ENCODE peak calls at places on chromosome 1, in five cellular contexts. One of them, this sample, is unnamed.

GRCh38 chr1:17122449-17123194 is 3.4 kb upstream of the PADI2 start:
- DNase-seq in dermis microvascular lymphatic vessel endothelial cell: peak
- DNase-seq in GM13977: no peak
- DNase-seq in T follicular helper cell: no peak
- DNase-seq in SHP77 treated with DMSO at 0.1 percent for 48 hours: no peak
- DNase-seq in this sample: no peak

GRCh38 chr1:184843732-184844495 is 89.3 kb upstream of the EDEM3 start:
- DNase-seq in dermis microvascular lymphatic vessel endothelial cell: no peak
- DNase-seq in GM13977: peak
- DNase-seq in T follicular helper cell: peak
- DNase-seq in SHP77 treated with DMSO at 0.1 percent for 48 hours: no peak
- DNase-seq in this sample: peak

GRCh38 chr1:21539933-21540332 is 30.7 kb downstream of the ALPL start:
- DNase-seq in dermis microvascular lymphatic vessel endothelial cell: no peak
- DNase-seq in GM13977: no peak
- DNase-seq in T follicular helper cell: no peak
- DNase-seq in SHP77 treated with DMSO at 0.1 percent for 48 hours: no peak
- DNase-seq in this sample: no peak

GRCh38 chr1:27400963-27401341 is 8.5 kb downstream of the GPR3 start:
- DNase-seq in dermis microvascular lymphatic vessel endothelial cell: no peak
- DNase-seq in GM13977: no peak
- DNase-seq in T follicular helper cell: no peak
- DNase-seq in SHP77 treated with DMSO at 0.1 percent for 48 hours: no peak
- DNase-seq in this sample: no peak

GRCh38 chr1:32361674-32362473 is 411 bp downstream of the FAM229A start:
- DNase-seq in dermis microvascular lymphatic vessel endothelial cell: no peak
- DNase-seq in GM13977: peak
- DNase-seq in T follicular helper cell: no peak
- DNase-seq in SHP77 treated with DMSO at 0.1 percent for 48 hours: no peak
- DNase-seq in this sample: no peak

GRCh38 chr1:10980841-10981727 is 31.4 kb upstream of the TARDBP start:
- DNase-seq in dermis microvascular lymphatic vessel endothelial cell: no peak
- DNase-seq in GM13977: no peak
- DNase-seq in T follicular helper cell: no peak
- DNase-seq in SHP77 treated with DMSO at 0.1 percent for 48 hours: no peak
- DNase-seq in this sample: no peak

GRCh38 chr1:110786802-110787327 is 86.1 kb upstream of the CD53 start:
- DNase-seq in dermis microvascular lymphatic vessel endothelial cell: no peak
- DNase-seq in GM13977: no peak
- DNase-seq in T follicular helper cell: no peak
- DNase-seq in SHP77 treated with DMSO at 0.1 percent for 48 hours: no peak
- DNase-seq in this sample: no peak

GRCh38 chr1:185352067-185352466 is 35.0 kb upstream of the IVNS1ABP start:
- DNase-seq in dermis microvascular lymphatic vessel endothelial cell: peak
- DNase-seq in GM13977: no peak
- DNase-seq in T follicular helper cell: no peak
- DNase-seq in SHP77 treated with DMSO at 0.1 percent for 48 hours: no peak
- DNase-seq in this sample: no peak

GRCh38 chr1:77279929-77280328 is 1.9 kb upstream of the AK5 start:
- DNase-seq in dermis microvascular lymphatic vessel endothelial cell: no peak
- DNase-seq in GM13977: no peak
- DNase-seq in T follicular helper cell: no peak
- DNase-seq in SHP77 treated with DMSO at 0.1 percent for 48 hours: no peak
- DNase-seq in this sample: no peak

GRCh38 chr1:58979085-58979484 is 195.2 kb upstream of the JUN start:
- DNase-seq in dermis microvascular lymphatic vessel endothelial cell: no peak
- DNase-seq in GM13977: no peak
- DNase-seq in T follicular helper cell: no peak
- DNase-seq in SHP77 treated with DMSO at 0.1 percent for 48 hours: no peak
- DNase-seq in this sample: no peak

This sample was measured in GM12864.